ENCODE peak calls at places on chromosomes 1 and 21, in five cellular contexts. J, G, M, H and L are unnamed samples.
A peak's percentile ranks its signal among the peaks of the same experiment; 100 is the strongest.

GRCh38 chr1:37112427-37112826 is 78.1 kb upstream of the GRIK3 start:
- DNase-seq in J (no peak), G (no peak), H (no peak), M (no peak), L (no peak)

GRCh38 chr1:184083016-184083415 is 31.5 kb downstream of the TSEN15 start:
- DNase-seq in J (no peak), M (no peak), G (no peak), H (no peak), L (no peak)

GRCh38 chr1:53562256-53562982 is 103.2 kb downstream of the DMRTB1 start:
- DNase-seq in G (no peak), J (no peak), H (no peak), M (peak; percentile 13), L (no peak)

GRCh38 chr1:227944931-227945890 is 2.5 kb downstream of the WNT9A start:
- DNase-seq in G (no peak), J (no peak), H (no peak), M (no peak), L (no peak)

GRCh38 chr1:173914366-173914871 is 2.7 kb downstream of the SERPINC1 start:
- DNase-seq in M (no peak), G (peak; percentile 55), H (peak; percentile 4), J (no peak), L (no peak)

GRCh38 chr1:228515200-228515834 is 28.1 kb downstream of the RNF187 start:
- DNase-seq in G (peak; percentile 56), J (peak; percentile 45), M (no peak), H (no peak), L (no peak)

GRCh38 chr1:231973840-231974239 is 347.2 kb downstream of the DISC1 start:
- DNase-seq in H (no peak), J (no peak), G (no peak), M (no peak), L (no peak)

GRCh38 chr1:77044133-77044849 is 174.9 kb downstream of the PIGK start:
- DNase-seq in H (no peak), M (no peak), J (no peak), G (no peak), L (no peak)

GRCh38 chr1:89808429-89809117 is 12.3 kb upstream of the LRRC8D start:
- DNase-seq in G (peak; percentile 11), M (no peak), J (no peak), H (no peak), L (no peak)

GRCh38 chr1:228544921-228545591 is 57.9 kb downstream of the RNF187 start:
- DNase-seq in H (no peak), G (no peak), M (no peak), J (no peak), L (no peak)

GRCh38 chr21:35314896-35315582 is 265.9 kb upstream of the RUNX1 start:
- DNase-seq in M (no peak), H (no peak), G (no peak), J (no peak), L (no peak)

GRCh38 chr1:217721692-217722091 is 90.5 kb downstream of the SPATA17 start:
- DNase-seq in J (no peak), M (no peak), H (no peak), G (no peak), L (no peak)

GRCh38 chr1:227869281-227869842 is 53.9 kb downstream of the PRSS38 start:
- DNase-seq in G (no peak), M (no peak), H (no peak), J (no peak), L (no peak)

GRCh38 chr1:33435096-33435820 is 4.4 kb upstream of the PHC2 start:
- DNase-seq in H (no peak), G (peak; percentile 51), M (no peak), J (no peak), L (no peak)

GRCh38 chr21:17391811-17392340 is 121.0 kb upstream of the CXADR start:
- DNase-seq in J (peak; percentile 48), H (no peak), M (no peak), G (no peak), L (no peak)

GRCh38 chr1:208132287-208132882 is 111.8 kb downstream of the PLXNA2 start:
- DNase-seq in G (peak; percentile 80), H (peak; percentile 23), J (peak; percentile 78), M (peak; percentile 2), L (peak; percentile 81)

GRCh38 chr1:39689214-39689613 is 2.0 kb downstream of the HPCAL4 start:
- DNase-seq in H (no peak), M (no peak), G (no peak), J (no peak), L (no peak)

GRCh38 chr1:154931940-154932487 is 4.5 kb downstream of the PMVK start:
- DNase-seq in M (no peak), G (no peak), H (no peak), J (no peak), L (no peak)

GRCh38 chr1:176122282-176122681 is 84.8 kb downstream of the COP1 start:
- DNase-seq in H (no peak), J (no peak), M (no peak), G (no peak), L (no peak)

GRCh38 chr1:183089025-183089639 is 65.9 kb downstream of the LAMC1 start:
- DNase-seq in H (no peak), M (no peak), J (no peak), G (no peak), L (no peak)

GRCh38 chr1:30883389-30884172 is 25.0 kb downstream of the SDC3 start:
- DNase-seq in H (no peak), M (no peak), G (no peak), J (no peak), L (no peak)

GRCh38 chr1:56967900-56968832 is 2.4 kb upstream of the C8B start:
- DNase-seq in M (no peak), H (no peak), J (no peak), G (peak; percentile 19), L (no peak)

GRCh38 chr1:210600421-210601195 is 271.9 kb downstream of the HHAT start:
- DNase-seq in M (no peak), G (no peak), H (no peak), J (no peak), L (no peak)